ENCODE peak calls at places on chromosomes 6 and 20, in seven cellular contexts. E, S, X, L, P, I and V are unnamed samples.

GRCh38 chr20:59633646-59634045 is 29.3 kb downstream of the PHACTR3 start:
- DNase-seq in E (no peak), S (no peak), X (no peak), L (no peak), P (no peak), I (no peak), V (no peak)

GRCh38 chr20:6819599-6819998 is 52.1 kb downstream of the BMP2 start:
- DNase-seq in E (peak; percentile 18), S (no peak), X (no peak), L (no peak), P (peak; percentile 27), I (peak; percentile 15), V (no peak)

GRCh38 chr6:12395898-12396297 is 105.7 kb downstream of the EDN1 start:
- DNase-seq in E (peak; percentile 61), S (no peak), X (no peak), L (no peak), P (no peak), I (no peak), V (no peak)

GRCh38 chr20:22303523-22303922 is 280.8 kb downstream of the FOXA2 start:
- DNase-seq in E (no peak), S (no peak), X (no peak), L (no peak), P (peak; percentile 4), I (no peak), V (no peak)

GRCh38 chr20:45049904-45050471 is 50.9 kb downstream of the KCNS1 start:
- DNase-seq in E (no peak), S (no peak), X (no peak), L (peak; percentile 41), P (no peak), I (no peak), V (no peak)

GRCh38 chr6:33082702-33083101 is 6.9 kb downstream of the HLA-DPB1 start:
- DNase-seq in E (peak; percentile 76), S (no peak), X (no peak), L (peak; percentile 32), P (peak; percentile 49), I (peak; percentile 51), V (no peak)

GRCh38 chr6:3031857-3032256 is 32.2 kb downstream of the NQO2 start:
- DNase-seq in E (no peak), S (no peak), X (no peak), L (no peak), P (peak; percentile 27), I (no peak), V (no peak)

GRCh38 chr6:10409160-10409765 is 5.6 kb downstream of the TFAP2A start:
- DNase-seq in E (no peak), S (no peak), X (no peak), L (no peak), P (no peak), I (no peak), V (no peak)

GRCh38 chr6:109793793-109794192 is 102.7 kb downstream of the FIG4 start:
- DNase-seq in E (peak; percentile 95), S (peak; percentile 74), X (no peak), L (no peak), P (peak; percentile 10), I (no peak), V (no peak)

GRCh38 chr20:14700641-14700965 is 363.2 kb upstream of the FLRT3 start:
- DNase-seq in E (peak; percentile 27), S (no peak), X (no peak), L (no peak), P (no peak), I (no peak), V (no peak)

GRCh38 chr20:40920291-40920690 is 108.3 kb upstream of the TOP1 start:
- DNase-seq in E (no peak), S (no peak), X (no peak), L (no peak), P (no peak), I (no peak), V (no peak)

GRCh38 chr6:2412731-2413130 is 167.3 kb upstream of the GMDS start:
- DNase-seq in E (peak; percentile 24), S (no peak), X (no peak), L (no peak), P (no peak), I (no peak), V (no peak)

GRCh38 chr6:165034271-165034741 is 275.1 kb downstream of the C6orf118 start:
- DNase-seq in E (no peak), S (no peak), X (no peak), L (no peak), P (peak; percentile 27), I (no peak), V (no peak)

GRCh38 chr20:50303573-50304500 is 113.2 kb downstream of the CEBPB start:
- DNase-seq in E (peak; percentile 98), S (peak; percentile 84), X (no peak), L (no peak), P (peak; percentile 70), I (peak; percentile 90), V (no peak)

GRCh38 chr6:12286381-12287132 is 3.6 kb upstream of the EDN1 start:
- DNase-seq in E (peak; percentile 65), S (no peak), X (peak; percentile 34), L (no peak), P (no peak), I (no peak), V (no peak)

GRCh38 chr6:170295519-170296422 is 4.9 kb upstream of the DLL1 start:
- DNase-seq in E (no peak), S (no peak), X (no peak), L (peak; percentile 67), P (peak; percentile 60), I (peak; percentile 63), V (no peak)

GRCh38 chr6:7730411-7730810 is 4.5 kb downstream of the BMP6 start:
- DNase-seq in E (peak; percentile 28), S (no peak), X (no peak), L (no peak), P (no peak), I (no peak), V (no peak)

GRCh38 chr20:21529863-21530262 is 16.0 kb upstream of the NKX2-2 start:
- DNase-seq in E (no peak), S (no peak), X (no peak), L (no peak), P (no peak), I (no peak), V (no peak)

GRCh38 chr20:52219441-52219840 is 27.9 kb upstream of the ZFP64 start:
- DNase-seq in E (no peak), S (no peak), X (no peak), L (no peak), P (no peak), I (no peak), V (no peak)